ENCODE peak calls at places on chromosomes 2 and 18, in ten cellular contexts. One of them, this sample, is unnamed.
A peak's percentile ranks its signal among the peaks of the same experiment; 100 is the strongest.

GRCh38 chr2:60353863-60354262 is 199.6 kb downstream of the BCL11A start:
- DNase-seq in HL-60: no peak
- DNase-seq in CD8-positive, alpha-beta T cell: no peak
- DNase-seq in fibroblast of lung: no peak
- DNase-seq in fibroblast of mammary gland: no peak
- DNase-seq in GM12865: peak; percentile 82
- DNase-seq in Caco-2: no peak
- DNase-seq in uterus: no peak
- DNase-seq in tibial nerve: no peak
- DNase-seq in body of pancreas: no peak
- DNase-seq in this sample: no peak

GRCh38 chr2:237060518-237061312 is 25.0 kb upstream of the COPS8 start:
- DNase-seq in Caco-2: peak; percentile 44
- DNase-seq in HL-60: peak; percentile 26
- DNase-seq in GM12865: peak; percentile 71
- DNase-seq in tibial nerve: no peak
- DNase-seq in CD8-positive, alpha-beta T cell: peak; percentile 11
- DNase-seq in body of pancreas: peak; percentile 65
- DNase-seq in uterus: peak; percentile 44
- DNase-seq in fibroblast of mammary gland: peak; percentile 80
- DNase-seq in fibroblast of lung: peak; percentile 82
- DNase-seq in this sample: peak; percentile 56

GRCh38 chr2:45771251-45771650 is 119.8 kb downstream of the PRKCE start:
- DNase-seq in body of pancreas: peak; percentile 36
- DNase-seq in Caco-2: peak; percentile 53
- DNase-seq in CD8-positive, alpha-beta T cell: no peak
- DNase-seq in fibroblast of mammary gland: peak; percentile 30
- DNase-seq in tibial nerve: peak; percentile 30
- DNase-seq in uterus: peak; percentile 75
- DNase-seq in GM12865: no peak
- DNase-seq in HL-60: peak; percentile 48
- DNase-seq in fibroblast of lung: peak; percentile 51
- DNase-seq in this sample: no peak

GRCh38 chr18:5964996-5965395 is 69.7 kb upstream of the TMEM200C start:
- DNase-seq in HL-60: no peak
- DNase-seq in fibroblast of lung: no peak
- DNase-seq in fibroblast of mammary gland: no peak
- DNase-seq in Caco-2: no peak
- DNase-seq in GM12865: no peak
- DNase-seq in uterus: no peak
- DNase-seq in tibial nerve: no peak
- DNase-seq in CD8-positive, alpha-beta T cell: no peak
- DNase-seq in body of pancreas: no peak
- DNase-seq in this sample: no peak

GRCh38 chr18:8299054-8299708 is 310.1 kb upstream of the RAB12 start:
- DNase-seq in CD8-positive, alpha-beta T cell: no peak
- DNase-seq in tibial nerve: no peak
- DNase-seq in body of pancreas: peak; percentile 20
- DNase-seq in fibroblast of lung: no peak
- DNase-seq in fibroblast of mammary gland: no peak
- DNase-seq in uterus: no peak
- DNase-seq in HL-60: no peak
- DNase-seq in Caco-2: no peak
- DNase-seq in GM12865: no peak
- DNase-seq in this sample: no peak

GRCh38 chr2:217614498-217614897 is 388.3 kb downstream of the TNS1 start:
- DNase-seq in tibial nerve: no peak
- DNase-seq in body of pancreas: no peak
- DNase-seq in GM12865: peak; percentile 58
- DNase-seq in CD8-positive, alpha-beta T cell: no peak
- DNase-seq in fibroblast of mammary gland: no peak
- DNase-seq in HL-60: peak; percentile 14
- DNase-seq in fibroblast of lung: no peak
- DNase-seq in uterus: no peak
- DNase-seq in Caco-2: no peak
- DNase-seq in this sample: peak; percentile 14

GRCh38 chr2:237660381-237660900 is 33.1 kb downstream of the LRRFIP1 start:
- DNase-seq in tibial nerve: no peak
- DNase-seq in uterus: no peak
- DNase-seq in HL-60: no peak
- DNase-seq in fibroblast of lung: no peak
- DNase-seq in body of pancreas: no peak
- DNase-seq in Caco-2: no peak
- DNase-seq in GM12865: no peak
- DNase-seq in fibroblast of mammary gland: no peak
- DNase-seq in CD8-positive, alpha-beta T cell: no peak
- DNase-seq in this sample: no peak

GRCh38 chr18:10378688-10379465 is 75.6 kb upstream of the APCDD1 start:
- DNase-seq in fibroblast of lung: no peak
- DNase-seq in tibial nerve: no peak
- DNase-seq in body of pancreas: no peak
- DNase-seq in HL-60: no peak
- DNase-seq in fibroblast of mammary gland: peak; percentile 38
- DNase-seq in CD8-positive, alpha-beta T cell: no peak
- DNase-seq in GM12865: no peak
- DNase-seq in Caco-2: no peak
- DNase-seq in uterus: no peak
- DNase-seq in this sample: peak; percentile 61

GRCh38 chr2:44362207-44363015 is 664 bp downstream of the CAMKMT start:
- DNase-seq in GM12865: peak; percentile 53
- DNase-seq in fibroblast of lung: peak; percentile 54
- DNase-seq in CD8-positive, alpha-beta T cell: peak; percentile 30
- DNase-seq in Caco-2: peak; percentile 40
- DNase-seq in HL-60: peak; percentile 61
- DNase-seq in uterus: peak; percentile 39
- DNase-seq in body of pancreas: peak; percentile 51
- DNase-seq in tibial nerve: no peak
- DNase-seq in fibroblast of mammary gland: peak; percentile 52
- DNase-seq in this sample: peak; percentile 44

GRCh38 chr2:100482741-100483140 is 12.5 kb downstream of the NMS start:
- DNase-seq in GM12865: peak; percentile 32
- DNase-seq in fibroblast of mammary gland: no peak
- DNase-seq in uterus: no peak
- DNase-seq in tibial nerve: no peak
- DNase-seq in fibroblast of lung: no peak
- DNase-seq in CD8-positive, alpha-beta T cell: no peak
- DNase-seq in Caco-2: no peak
- DNase-seq in HL-60: no peak
- DNase-seq in body of pancreas: no peak
- DNase-seq in this sample: no peak

GRCh38 chr2:168438553-168438952 is 17.5 kb upstream of the CERS6 start:
- DNase-seq in uterus: no peak
- DNase-seq in fibroblast of mammary gland: no peak
- DNase-seq in HL-60: no peak
- DNase-seq in body of pancreas: no peak
- DNase-seq in CD8-positive, alpha-beta T cell: no peak
- DNase-seq in fibroblast of lung: no peak
- DNase-seq in Caco-2: no peak
- DNase-seq in GM12865: no peak
- DNase-seq in tibial nerve: no peak
- DNase-seq in this sample: no peak

GRCh38 chr18:35178260-35178659 is 62.6 kb upstream of the ZNF397 start:
- DNase-seq in GM12865: no peak
- DNase-seq in uterus: no peak
- DNase-seq in Caco-2: no peak
- DNase-seq in CD8-positive, alpha-beta T cell: no peak
- DNase-seq in body of pancreas: no peak
- DNase-seq in tibial nerve: no peak
- DNase-seq in fibroblast of lung: peak; percentile 77
- DNase-seq in fibroblast of mammary gland: peak; percentile 90
- DNase-seq in HL-60: no peak
- DNase-seq in this sample: peak; percentile 61

GRCh38 chr2:129296401-129297343 is 682.8 kb upstream of the RAB6C start:
- DNase-seq in fibroblast of lung: no peak
- DNase-seq in fibroblast of mammary gland: no peak
- DNase-seq in GM12865: no peak
- DNase-seq in body of pancreas: peak; percentile 44
- DNase-seq in tibial nerve: no peak
- DNase-seq in uterus: no peak
- DNase-seq in HL-60: no peak
- DNase-seq in CD8-positive, alpha-beta T cell: no peak
- DNase-seq in Caco-2: no peak
- DNase-seq in this sample: no peak

GRCh38 chr2:201668402-201668801 is 25.1 kb upstream of the TMEM237 start:
- DNase-seq in CD8-positive, alpha-beta T cell: no peak
- DNase-seq in uterus: no peak
- DNase-seq in fibroblast of mammary gland: no peak
- DNase-seq in HL-60: no peak
- DNase-seq in GM12865: no peak
- DNase-seq in body of pancreas: no peak
- DNase-seq in Caco-2: no peak
- DNase-seq in fibroblast of lung: no peak
- DNase-seq in tibial nerve: no peak
- DNase-seq in this sample: no peak

GRCh38 chr2:9760911-9761228 is 82.4 kb upstream of the TAF1B start:
- DNase-seq in uterus: no peak
- DNase-seq in tibial nerve: no peak
- DNase-seq in Caco-2: no peak
- DNase-seq in fibroblast of mammary gland: no peak
- DNase-seq in CD8-positive, alpha-beta T cell: no peak
- DNase-seq in fibroblast of lung: no peak
- DNase-seq in GM12865: no peak
- DNase-seq in body of pancreas: no peak
- DNase-seq in HL-60: no peak
- DNase-seq in this sample: no peak

GRCh38 chr2:84158605-84159004 is 300.5 kb downstream of the SUCLG1 start:
- DNase-seq in CD8-positive, alpha-beta T cell: no peak
- DNase-seq in fibroblast of lung: no peak
- DNase-seq in Caco-2: no peak
- DNase-seq in HL-60: no peak
- DNase-seq in GM12865: no peak
- DNase-seq in body of pancreas: no peak
- DNase-seq in fibroblast of mammary gland: no peak
- DNase-seq in uterus: no peak
- DNase-seq in tibial nerve: no peak
- DNase-seq in this sample: no peak
- H3K4me3 ChIP-seq in CD8-positive, alpha-beta T cell: no peak overlapping the region
- H3K4me3 ChIP-seq in fibroblast of lung: no peak overlapping the region
- H3K4me3 ChIP-seq in Caco-2: no peak overlapping the region
- H3K4me3 ChIP-seq in HL-60: no peak overlapping the region
- H3K4me3 ChIP-seq in GM12865: no peak overlapping the region
- H3K4me3 ChIP-seq in body of pancreas: no peak overlapping the region
- H3K4me3 ChIP-seq in fibroblast of mammary gland: no peak overlapping the region
- H3K4me3 ChIP-seq in uterus: no peak overlapping the region
- H3K4me3 ChIP-seq in tibial nerve: no peak overlapping the region
- H3K4me3 ChIP-seq in this sample: no peak overlapping the region

DNA sequence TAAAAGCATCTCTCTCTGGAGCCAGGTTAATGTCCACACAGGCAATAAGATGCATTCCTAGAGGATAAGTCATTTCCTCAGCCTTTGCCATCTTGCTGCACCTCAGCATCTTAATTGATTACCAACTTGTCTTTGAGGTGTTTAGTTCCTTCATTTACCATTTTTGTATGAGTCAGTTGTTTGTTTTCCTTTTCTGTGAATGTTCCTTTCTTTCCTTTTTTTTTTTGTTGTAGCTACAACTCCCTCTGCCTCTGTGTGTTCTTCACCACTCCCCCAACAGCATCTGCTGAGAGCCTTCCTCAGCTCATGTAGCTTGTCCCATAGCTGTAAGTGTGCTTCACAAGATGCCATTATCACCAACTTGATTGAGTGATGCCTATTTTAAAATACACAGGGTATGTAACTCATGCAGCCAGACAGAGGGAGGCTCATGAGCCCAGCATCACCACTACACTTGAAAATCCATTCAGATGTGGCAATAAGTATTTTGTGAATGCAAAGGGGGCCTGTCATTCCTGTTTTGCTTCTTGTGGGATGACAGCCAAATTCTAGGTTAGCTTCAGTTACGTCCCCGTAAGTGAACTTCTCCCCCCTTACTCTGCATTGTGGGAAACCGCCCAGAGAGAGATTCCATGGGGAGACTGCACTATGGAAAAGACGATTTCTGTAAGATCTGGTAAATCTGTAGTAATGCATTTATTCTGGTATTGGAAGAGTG is 315.9 kb upstream of the ZEB2 start:
- DNase-seq in Caco-2: no peak
- DNase-seq in HL-60: no peak
- DNase-seq in uterus: no peak
- DNase-seq in fibroblast of mammary gland: peak; percentile 46
- DNase-seq in CD8-positive, alpha-beta T cell: no peak
- DNase-seq in GM12865: no peak
- DNase-seq in body of pancreas: no peak
- DNase-seq in tibial nerve: no peak
- DNase-seq in fibroblast of lung: peak; percentile 11
- DNase-seq in this sample: peak; percentile 72
- TF ChIP-seq CTCF in Caco-2: no peak
- TF ChIP-seq CTCF in HL-60: no peak
- TF ChIP-seq CTCF in uterus: no peak
- TF ChIP-seq CTCF in fibroblast of mammary gland: no peak
- TF ChIP-seq CTCF in CD8-positive, alpha-beta T cell: no peak
- TF ChIP-seq CTCF in GM12865: no peak
- TF ChIP-seq CTCF in body of pancreas: no peak
- TF ChIP-seq CTCF in tibial nerve: no peak
- TF ChIP-seq CTCF in fibroblast of lung: no peak
- TF ChIP-seq CTCF in this sample: no peak

GRCh38 chr18:70418551-70419311 is 129.9 kb downstream of the SOCS6 start:
- DNase-seq in body of pancreas: no peak
- DNase-seq in GM12865: peak; percentile 58
- DNase-seq in uterus: no peak
- DNase-seq in HL-60: no peak
- DNase-seq in tibial nerve: no peak
- DNase-seq in CD8-positive, alpha-beta T cell: no peak
- DNase-seq in fibroblast of mammary gland: no peak
- DNase-seq in Caco-2: no peak
- DNase-seq in fibroblast of lung: peak; percentile 34
- DNase-seq in this sample: no peak
- H3K4me3 ChIP-seq in body of pancreas: no peak overlapping the region
- H3K4me3 ChIP-seq in GM12865: no peak overlapping the region
- H3K4me3 ChIP-seq in uterus: no peak overlapping the region
- H3K4me3 ChIP-seq in HL-60: no peak overlapping the region
- H3K4me3 ChIP-seq in tibial nerve: no peak overlapping the region
- H3K4me3 ChIP-seq in CD8-positive, alpha-beta T cell: no peak overlapping the region
- H3K4me3 ChIP-seq in fibroblast of mammary gland: no peak overlapping the region
- H3K4me3 ChIP-seq in Caco-2: no peak overlapping the region
- H3K4me3 ChIP-seq in fibroblast of lung: no peak overlapping the region
- H3K4me3 ChIP-seq in this sample: no peak overlapping the region

DNA sequence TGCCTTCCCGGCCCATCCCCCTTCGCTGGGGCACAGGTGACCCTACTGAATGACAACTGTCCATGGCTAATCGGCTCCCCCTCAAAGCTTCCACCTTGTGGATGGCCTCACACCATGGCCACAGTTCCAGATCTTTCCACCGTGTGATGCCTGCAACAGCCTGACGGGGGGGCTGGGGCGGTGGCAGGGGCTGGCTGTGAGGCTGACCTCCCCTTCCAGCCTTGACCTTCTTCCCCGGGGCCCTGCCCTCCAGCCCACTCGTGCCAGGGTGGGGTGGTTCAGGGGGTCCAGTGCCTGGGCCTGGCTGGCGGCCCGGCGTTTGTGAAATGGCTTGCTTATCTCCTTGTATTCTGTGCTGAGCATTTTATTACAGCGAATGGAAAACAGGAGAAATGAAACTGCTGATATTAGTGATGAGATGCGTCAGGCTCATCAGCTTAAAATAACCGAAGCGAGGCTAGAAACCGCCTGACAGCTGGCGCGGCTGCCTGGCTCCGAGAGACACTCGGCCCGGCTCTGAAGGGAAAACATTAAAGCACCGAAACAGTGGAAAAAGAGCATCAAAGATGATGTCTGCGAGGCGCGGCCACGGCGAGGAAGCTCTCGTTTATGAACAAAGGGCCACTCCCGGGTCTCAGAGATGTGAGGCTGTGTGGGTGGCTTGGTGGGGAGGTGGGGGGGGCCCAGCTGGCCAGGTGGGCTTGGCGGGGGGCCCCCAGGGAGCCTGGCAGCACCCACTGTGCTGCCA is 916 bp upstream of the PDCD1 start:
- DNase-seq in uterus: peak; percentile 75
- DNase-seq in GM12865: peak; percentile 81
- DNase-seq in body of pancreas: no peak
- DNase-seq in fibroblast of mammary gland: peak; percentile 32
- DNase-seq in tibial nerve: peak; percentile 42
- DNase-seq in Caco-2: no peak
- DNase-seq in HL-60: no peak
- DNase-seq in fibroblast of lung: peak; percentile 48
- DNase-seq in CD8-positive, alpha-beta T cell: peak; percentile 54
- DNase-seq in this sample: no peak
- TF ChIP-seq CTCF in uterus: peak; percentile 38
- TF ChIP-seq CTCF in GM12865: peak; percentile 41
- TF ChIP-seq CTCF in body of pancreas: no peak
- TF ChIP-seq CTCF in fibroblast of mammary gland: peak; percentile 10
- TF ChIP-seq CTCF in tibial nerve: peak; percentile 39
- TF ChIP-seq CTCF in Caco-2: peak; percentile 7
- TF ChIP-seq CTCF in HL-60: no peak
- TF ChIP-seq CTCF in fibroblast of lung: peak; percentile 31
- TF ChIP-seq CTCF in CD8-positive, alpha-beta T cell: no peak
- TF ChIP-seq CTCF in this sample: peak; percentile 23

This sample was measured in bronchial epithelial cell.